ENCODE peak calls at places on chromosomes 5 and 9, in four cellular contexts. D is prostate gland, H is fibroblast of lung, N is heart right ventricle. Z is an unnamed sample. For H3K9me3, the result is how much of the 10 kb centered on the place peaks cover.

GRCh38 chr9:127979333-127980055 is 1.3 kb downstream of the EEIG1 start:
- DNase-seq in D (no peak), H (peak), N (no peak), Z (peak)

GRCh38 chr5:62282951-62283446 is 23.0 kb upstream of the KIF2A start:
- DNase-seq in D (no peak), H (no peak), N (no peak), Z (no peak)

GRCh38 chr9:16192403-16193017 is 639.7 kb downstream of the CCDC171 start:
- DNase-seq in D (no peak), H (peak), N (no peak), Z (no peak)

GRCh38 chr5:96641368-96641767 is 20.8 kb upstream of the CAST start:
- DNase-seq in D (no peak), H (peak), N (no peak), Z (no peak)

GRCh38 chr9:123866497-123866896 is 63.4 kb downstream of the DENND1A start:
- DNase-seq in D (no peak), H (peak), N (no peak), Z (no peak)

GRCh38 chr5:179279347-179280094 is 65.7 kb downstream of the ADAMTS2 start:
- DNase-seq in D (no peak), H (no peak), N (no peak), Z (no peak)

GRCh38 chr9:129910628-129911567 is 75.6 kb downstream of the USP20 start:
- DNase-seq in D (no peak), H (peak), N (no peak), Z (no peak)

GRCh38 chr5:66467564-66467963 is 128.6 kb upstream of the MAST4 start:
- DNase-seq in D (no peak), H (no peak), N (no peak), Z (no peak)

GRCh38 chr5:135553688-135554462 is 18.1 kb upstream of the NEUROG1 start:
- DNase-seq in D (no peak), H (no peak), N (no peak), Z (peak)

GRCh38 chr9:89844535-89844934 is 239.7 kb downstream of the GADD45G start:
- DNase-seq in D (peak), H (no peak), N (no peak), Z (peak)

GRCh38 chr9:110123364-110124095 is 84.4 kb downstream of the C9orf152 start:
- DNase-seq in D (no peak), H (peak), N (no peak), Z (no peak)

GRCh38 chr5:2563046-2563445 is 188.4 kb downstream of the IRX2 start:
- DNase-seq in D (no peak), H (no peak), N (no peak), Z (peak)
- H3K9me3 ChIP-seq in D (under half), H (under half), N (under half), Z (under half)

DNA sequence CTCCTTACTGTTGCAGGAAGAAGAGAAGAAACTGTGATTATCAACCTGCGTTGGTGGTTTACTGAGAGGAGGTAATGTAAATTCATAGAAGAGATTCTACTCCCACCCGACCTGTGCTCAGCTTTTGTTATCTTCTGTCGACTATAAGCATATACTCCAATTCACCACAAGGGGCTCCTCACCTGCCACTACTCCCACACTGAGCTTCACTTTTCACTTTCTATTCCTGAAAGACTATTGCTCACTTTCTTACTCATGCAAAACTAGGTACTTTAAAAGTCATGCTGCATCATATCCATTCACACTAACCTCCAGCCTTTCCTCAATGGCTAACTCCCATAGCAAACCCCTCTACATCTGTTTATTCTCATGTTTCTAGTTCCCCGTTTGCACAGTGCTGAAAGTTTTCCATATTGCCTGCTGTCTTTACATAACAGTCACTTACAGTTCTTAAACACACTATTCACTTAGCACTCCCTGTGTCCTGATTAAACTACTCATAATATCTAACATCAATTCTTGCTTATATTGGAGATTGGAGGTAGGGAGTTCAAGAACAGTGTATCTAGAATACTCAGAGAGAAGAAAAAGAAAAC is 1062.6 kb downstream of the NR2F1-AS1 start:
- DNase-seq in D (no peak), H (peak), N (no peak), Z (peak)
- TF ChIP-seq CTCF in D (peak), H (peak), N (peak), Z (peak)

GRCh38 chr9:40914772-40915659 is 213.5 kb downstream of the FOXD4L6 start:
- DNase-seq in D (no peak), H (no peak), N (no peak), Z (peak)
- H3K9me3 ChIP-seq in D (under half), H (under half), N (under half), Z (half or more)

GRCh38 chr5:173734716-173735115 is 118.3 kb upstream of the BOD1 start:
- DNase-seq in D (no peak), H (no peak), N (no peak), Z (no peak)

GRCh38 chr5:173735171-173735570 is 118.7 kb upstream of the BOD1 start:
- DNase-seq in D (no peak), H (no peak), N (no peak), Z (no peak)

GRCh38 chr5:173735691-173736090 is 119.2 kb upstream of the BOD1 start:
- DNase-seq in D (no peak), H (no peak), N (no peak), Z (no peak)

GRCh38 chr5:173733831-173734491 is 117.5 kb upstream of the BOD1 start:
- DNase-seq in D (no peak), H (no peak), N (no peak), Z (no peak)

GRCh38 chr5:173733065-173733824 is 116.8 kb upstream of the BOD1 start:
- DNase-seq in D (no peak), H (no peak), N (no peak), Z (no peak)
- TF ChIP-seq CTCF in D (no peak), H (no peak), N (no peak), Z (no peak)

GRCh38 chr5:84374568-84374967 is 10.1 kb downstream of the EDIL3 start:
- DNase-seq in D (no peak), H (no peak), N (no peak), Z (no peak)

GRCh38 chr5:84372066-84372700 is 12.5 kb downstream of the EDIL3 start:
- DNase-seq in D (no peak), H (peak), N (no peak), Z (no peak)

GRCh38 chr5:84373506-84373905 is 11.2 kb downstream of the EDIL3 start:
- DNase-seq in D (no peak), H (no peak), N (no peak), Z (no peak)

GRCh38 chr5:84370176-84370575 is 14.5 kb downstream of the EDIL3 start:
- DNase-seq in D (no peak), H (no peak), N (no peak), Z (peak)
- H3K9me3 ChIP-seq in D (under half), H (under half), N (under half), Z (under half)

Z was measured in endodermal cell.